ENCODE peak calls at places on chromosome 15, in ten cellular contexts. R is brain microvascular endothelial cell, A is neural crest cell, G is activated B cell treated with CpG ODN at 0.5 μM for 24 hours, Y is Calu3, C is GM06990, Z is fibroblast of pulmonary artery, U is tibial nerve, Q is adrenal gland, E is gastrocnemius medialis. H is an unnamed sample.

GRCh38 chr15:93179072-93179471 is 90.1 kb upstream of the RGMA start:
- DNase-seq in G (no peak), A (no peak), R (no peak), Y (peak), E (peak), C (no peak), Q (peak), Z (no peak), U (peak), H (no peak)

GRCh38 chr15:52481915-52482314 is 46.8 kb downstream of the MYO5A start:
- DNase-seq in Y (no peak), Q (no peak), A (no peak), Z (peak), E (no peak), G (no peak), U (peak), R (peak), C (peak), H (no peak)

GRCh38 chr15:29451201-29451781 is 181.7 kb upstream of the NSMCE3 start:
- DNase-seq in C (no peak), U (no peak), Q (no peak), R (no peak), G (no peak), Y (no peak), Z (no peak), E (no peak), A (peak), H (no peak)

GRCh38 chr15:62506217-62506805 is 341.2 kb upstream of the C2CD4B start:
- DNase-seq in G (no peak), A (no peak), E (no peak), Q (no peak), R (peak), C (no peak), Y (no peak), U (no peak), Z (peak), H (no peak)

GRCh38 chr15:74062671-74063070 is 19.7 kb downstream of the GOLGA6A start:
- DNase-seq in R (no peak), A (no peak), G (no peak), Y (no peak), E (no peak), U (no peak), Q (no peak), Z (no peak), C (no peak), H (peak)

GRCh38 chr15:73346735-73347312 is 21.9 kb downstream of the HCN4 start:
- DNase-seq in R (peak), U (peak), Y (peak), C (no peak), Z (peak), E (no peak), Q (peak), A (peak), G (peak), H (peak)

GRCh38 chr15:85871545-85871944 is 76.8 kb upstream of the KLHL25 start:
- DNase-seq in E (no peak), Z (no peak), G (no peak), A (no peak), C (peak), Y (no peak), Q (no peak), R (no peak), U (no peak), H (no peak)

GRCh38 chr15:72141171-72142084 is 23.2 kb downstream of the SENP8 start:
- DNase-seq in Q (no peak), G (no peak), E (no peak), C (peak), Z (no peak), A (no peak), U (no peak), Y (no peak), R (peak), H (no peak)

GRCh38 chr15:66670698-66671580 is 31.1 kb upstream of the SMAD6 start:
- DNase-seq in A (no peak), Y (peak), Z (no peak), G (no peak), U (no peak), Q (no peak), E (no peak), R (no peak), C (no peak), H (no peak)

GRCh38 chr15:31392761-31393401 is 66.2 kb downstream of the KLF13 start:
- DNase-seq in U (peak), A (peak), Z (no peak), C (peak), R (no peak), E (no peak), G (peak), Y (no peak), Q (peak), H (no peak)

GRCh38 chr15:31303434-31304073 is 23.1 kb upstream of the KLF13 start:
- DNase-seq in A (no peak), Y (no peak), R (no peak), C (no peak), G (no peak), E (no peak), Z (no peak), Q (peak), U (no peak), H (no peak)

GRCh38 chr15:28100516-28101195 is 1.5 kb upstream of the OCA2 start:
- DNase-seq in E (no peak), A (no peak), C (no peak), Y (no peak), G (no peak), R (no peak), U (no peak), Q (no peak), Z (no peak), H (no peak)

GRCh38 chr15:35936284-35936683 is 390.3 kb upstream of the DPH6 start:
- DNase-seq in A (no peak), G (no peak), Z (no peak), E (no peak), Y (no peak), U (no peak), C (no peak), R (no peak), Q (no peak), H (no peak)

GRCh38 chr15:101267320-101268104 is 9.8 kb downstream of the SELENOS start:
- DNase-seq in Q (no peak), R (no peak), C (no peak), E (no peak), Y (no peak), G (no peak), U (peak), Z (peak), A (no peak), H (no peak)

GRCh38 chr15:90141646-90142045 is 39.4 kb upstream of the IDH2 start:
- DNase-seq in Z (peak), C (no peak), E (no peak), Y (no peak), U (no peak), Q (no peak), A (no peak), G (no peak), R (peak), H (no peak)

GRCh38 chr15:23877502-23878412 is 190.7 kb upstream of the NDN start:
- DNase-seq in R (no peak), Y (no peak), Z (peak), E (no peak), A (peak), Q (peak), C (no peak), U (no peak), G (no peak), H (peak)

GRCh38 chr15:26038693-26039092 is 175.6 kb upstream of the ATP10A start:
- DNase-seq in A (no peak), Z (no peak), Q (no peak), C (no peak), U (no peak), E (no peak), G (no peak), R (no peak), Y (no peak), H (no peak)

GRCh38 chr15:26032162-26032846 is 169.2 kb upstream of the ATP10A start:
- DNase-seq in A (no peak), E (no peak), Q (no peak), Y (no peak), G (no peak), R (no peak), U (no peak), C (no peak), Z (no peak), H (peak)

GRCh38 chr15:26037369-26037768 is 174.2 kb upstream of the ATP10A start:
- DNase-seq in A (no peak), E (no peak), Z (no peak), G (no peak), Q (no peak), Y (no peak), U (no peak), R (no peak), C (no peak), H (no peak)
- TF ChIP-seq CTCF in A (peak), E (no peak), Z (no peak), G (no peak), Q (no peak), Y (no peak), U (no peak), R (no peak), C (no peak), H (no peak)

DNA sequence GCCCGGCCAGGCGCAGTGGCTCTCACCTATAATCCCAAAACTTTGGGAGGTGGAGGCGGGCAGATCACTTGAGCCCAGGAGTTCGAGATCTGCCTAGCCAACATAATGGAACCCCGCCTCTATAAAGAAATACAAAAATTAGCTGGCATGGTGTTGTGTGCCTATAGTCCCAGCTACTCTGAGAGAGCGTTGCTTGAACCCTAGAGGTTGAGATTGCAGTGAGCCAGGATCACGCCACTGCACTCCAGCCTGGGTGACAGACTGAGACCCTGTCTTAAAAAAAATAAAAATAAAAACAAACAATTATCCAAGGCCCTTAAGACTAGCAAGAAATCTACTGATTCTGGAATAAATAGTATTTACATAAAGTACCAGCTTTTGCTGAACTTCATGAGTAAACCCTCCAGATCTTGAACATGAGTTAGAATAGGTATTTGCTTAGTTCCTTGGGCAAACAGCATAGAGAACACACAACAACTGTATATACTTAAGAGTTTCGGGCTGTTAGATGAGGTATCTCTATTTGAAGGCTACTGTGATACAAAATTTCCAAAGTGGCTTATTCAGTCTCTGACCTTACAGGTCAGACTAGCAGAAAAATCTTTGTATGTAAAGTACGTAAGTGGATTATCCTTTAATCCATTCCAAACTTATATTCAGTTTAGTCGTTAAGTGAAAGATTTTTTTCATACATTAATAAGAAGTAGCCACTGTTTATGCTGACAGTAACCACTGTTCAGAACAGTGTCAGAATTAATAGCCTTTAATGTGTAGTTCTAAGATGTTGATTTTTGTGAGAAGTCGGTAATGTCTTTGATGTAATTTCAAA is 171.1 kb upstream of the CGNL1 start:
- DNase-seq in C (no peak), G (no peak), U (no peak), A (no peak), E (no peak), Y (no peak), Z (no peak), Q (no peak), R (no peak), H (no peak)
- TF ChIP-seq CTCF in C (no peak), G (no peak), U (no peak), A (no peak), E (no peak), Y (no peak), Z (no peak), Q (no peak), R (no peak), H (no peak)

DNA sequence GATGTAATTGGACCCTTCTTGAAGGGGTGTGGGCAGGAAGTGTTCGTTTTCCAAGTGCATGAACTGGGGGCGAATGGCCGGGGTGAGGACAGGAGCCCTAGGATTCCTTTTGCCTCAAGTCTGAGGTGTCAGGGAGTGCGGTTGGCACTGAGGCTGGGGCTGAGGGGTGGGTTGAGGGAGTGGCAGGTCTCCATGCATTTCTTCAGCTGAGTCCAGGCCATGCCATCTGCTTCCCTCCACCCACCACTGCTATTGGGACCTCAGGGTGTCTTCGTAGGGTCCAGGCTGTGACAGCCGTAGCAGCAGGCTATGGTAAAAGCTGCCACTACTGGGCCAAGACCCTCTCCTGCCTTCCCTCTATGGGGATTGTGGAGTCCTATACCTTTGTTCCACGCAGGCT is 25.6 kb upstream of the TSPAN3 start:
- DNase-seq in A (no peak), Z (no peak), Q (no peak), R (no peak), C (no peak), Y (no peak), G (no peak), E (no peak), U (no peak), H (no peak)
- TF ChIP-seq CTCF in A (no peak), Z (no peak), Q (no peak), R (no peak), C (no peak), Y (no peak), G (no peak), E (no peak), U (no peak), H (no peak)

GRCh38 chr15:70748281-70748747 is 15.0 kb downstream of the UACA start:
- DNase-seq in E (peak), U (peak), Z (no peak), C (no peak), A (no peak), Q (peak), Y (no peak), G (no peak), R (no peak), H (no peak)
- TF ChIP-seq CTCF in E (no peak), U (no peak), Z (no peak), C (no peak), A (no peak), Q (no peak), Y (no peak), G (no peak), R (no peak), H (no peak)

GRCh38 chr15:50127255-50127777 is 8.3 kb upstream of the ATP8B4 start:
- DNase-seq in A (no peak), Y (no peak), E (no peak), G (no peak), C (no peak), Q (no peak), U (no peak), Z (no peak), R (no peak), H (no peak)

GRCh38 chr15:50126072-50126471 is 7.0 kb upstream of the ATP8B4 start:
- DNase-seq in E (no peak), Y (no peak), G (no peak), A (no peak), C (no peak), Z (no peak), R (no peak), U (no peak), Q (no peak), H (no peak)

GRCh38 chr15:50131617-50132016 is 12.6 kb upstream of the ATP8B4 start:
- DNase-seq in A (no peak), R (no peak), U (no peak), Y (no peak), Z (no peak), C (no peak), G (no peak), Q (no peak), E (no peak), H (no peak)

GRCh38 chr15:50124557-50125080 is 5.6 kb upstream of the ATP8B4 start:
- DNase-seq in U (no peak), E (no peak), C (no peak), Q (no peak), A (no peak), R (no peak), G (no peak), Z (no peak), Y (no peak), H (no peak)

GRCh38 chr15:50128266-50128665 is 9.2 kb upstream of the ATP8B4 start:
- DNase-seq in C (no peak), E (peak), Z (no peak), G (no peak), R (no peak), A (no peak), U (peak), Q (peak), Y (no peak), H (no peak)
- TF ChIP-seq CTCF in C (no peak), E (no peak), Z (no peak), G (no peak), R (peak), A (peak), U (no peak), Q (no peak), Y (no peak), H (no peak)

DNA sequence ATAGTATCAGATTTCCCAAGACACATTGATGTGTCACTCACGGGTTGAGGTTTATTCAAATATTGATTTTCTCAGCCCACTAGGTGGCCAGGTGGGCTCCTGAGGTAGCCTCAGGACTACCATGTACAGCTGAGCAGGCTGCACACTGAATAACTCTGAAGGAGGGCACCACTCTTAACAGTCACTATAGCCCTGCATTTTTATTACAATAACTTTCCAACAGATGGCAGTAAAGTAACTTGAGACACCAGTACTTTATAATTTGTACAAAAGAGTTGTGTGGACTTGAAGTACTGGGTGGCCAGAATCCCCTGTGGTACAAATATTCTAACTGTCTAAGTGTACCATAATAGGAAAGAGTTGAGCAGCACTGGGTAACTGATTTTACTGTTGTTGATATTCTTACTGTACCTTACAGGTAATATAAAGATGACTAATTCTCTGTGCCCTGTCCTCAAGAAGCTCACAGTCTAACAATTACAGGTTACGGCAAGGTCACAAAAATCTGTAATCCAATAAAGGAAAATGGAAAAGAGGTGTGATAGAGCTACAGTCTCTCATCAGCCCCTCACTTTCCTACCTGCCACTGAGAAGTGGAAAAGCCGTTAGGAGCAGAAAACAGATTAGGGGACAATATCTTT is 76.0 kb downstream of the ETFA start:
- DNase-seq in E (no peak), Q (no peak), G (no peak), R (no peak), U (no peak), Z (peak), A (no peak), C (no peak), Y (no peak), H (no peak)
- TF ChIP-seq CTCF in E (peak), Q (peak), G (no peak), R (peak), U (peak), Z (peak), A (peak), C (peak), Y (peak), H (peak)

GRCh38 chr15:57862761-57863160 is 156.2 kb downstream of the POLR2M start:
- DNase-seq in Y (no peak), U (no peak), Q (no peak), G (no peak), E (no peak), C (no peak), R (no peak), Z (no peak), A (no peak), H (no peak)

GRCh38 chr15:57867970-57868791 is 161.7 kb downstream of the POLR2M start:
- DNase-seq in A (no peak), R (no peak), U (no peak), G (no peak), Q (no peak), Z (no peak), Y (no peak), C (no peak), E (no peak), H (no peak)

GRCh38 chr15:57861805-57862586 is 155.5 kb downstream of the POLR2M start:
- DNase-seq in Y (no peak), A (no peak), C (no peak), Z (peak), E (no peak), U (no peak), G (no peak), Q (peak), R (peak), H (no peak)

GRCh38 chr15:57866149-57866736 is 159.7 kb downstream of the POLR2M start:
- DNase-seq in Y (peak), C (no peak), R (peak), A (peak), Q (peak), G (peak), U (peak), E (no peak), Z (peak), H (peak)

GRCh38 chr15:57865294-57865693 is 158.8 kb downstream of the POLR2M start:
- DNase-seq in U (no peak), Z (peak), E (no peak), G (no peak), A (no peak), Y (peak), C (no peak), Q (no peak), R (no peak), H (no peak)
- TF ChIP-seq CTCF in U (no peak), Z (peak), E (no peak), G (no peak), A (peak), Y (peak), C (peak), Q (no peak), R (peak), H (peak)

GRCh38 chr15:64137226-64137833 is 14.2 kb upstream of the SNX22 start:
- DNase-seq in R (no peak), A (no peak), Q (no peak), U (no peak), Z (no peak), C (no peak), Y (no peak), G (no peak), E (no peak), H (no peak)
- TF ChIP-seq CTCF in R (peak), A (no peak), Q (no peak), U (no peak), Z (no peak), C (no peak), Y (no peak), G (no peak), E (peak), H (no peak)

H was measured in mesothelial cell of epicardium.